ENCODE peak calls at places on chromosomes 12 and 14, in nine cellular contexts. Y is tibial artery; P is OCI-LY7; M is CD8-positive, alpha-beta T cell; H is ovary; W is IMR-90; K is hepatocyte; B is HepG2; Q is astrocyte. C is an unnamed sample.

GRCh38 chr12:20513189-20513588 is 144.9 kb downstream of the PDE3A start:
- DNase-seq in Y (no peak), P (no peak), M (no peak), H (no peak), W (no peak), K (no peak), B (no peak), Q (no peak), C (no peak)

GRCh38 chr12:68565391-68565903 is 45.3 kb upstream of the RAP1B start:
- DNase-seq in Y (no peak), P (no peak), M (no peak), H (no peak), W (peak; percentile 88), K (peak; percentile 44), B (no peak), Q (peak; percentile 92), C (no peak)

GRCh38 chr12:86226481-86226880 is 29.7 kb downstream of the MGAT4C start:
- DNase-seq in Y (no peak), P (no peak), M (no peak), H (no peak), W (no peak), K (no peak), B (no peak), Q (no peak), C (no peak)

GRCh38 chr14:54175298-54175942 is 218.8 kb upstream of the BMP4 start:
- DNase-seq in Y (peak; percentile 67), P (peak; percentile 65), M (no peak), H (peak; percentile 42), W (peak; percentile 73), K (peak; percentile 88), B (peak; percentile 89), Q (peak; percentile 33), C (no peak)

GRCh38 chr12:29438752-29439408 is 57.9 kb upstream of the ERGIC2 start:
- DNase-seq in Y (no peak), P (no peak), M (no peak), H (no peak), W (no peak), K (no peak), B (no peak), Q (no peak), C (no peak)

GRCh38 chr12:78712834-78713455 is 151.6 kb upstream of the SYT1 start:
- DNase-seq in Y (no peak), P (no peak), M (no peak), H (no peak), W (no peak), K (no peak), B (no peak), Q (no peak), C (no peak)

GRCh38 chr14:91870001-91870400 is 2.7 kb upstream of the TC2N start:
- DNase-seq in Y (no peak), P (no peak), M (peak; percentile 61), H (no peak), W (no peak), K (no peak), B (peak; percentile 5), Q (no peak), C (no peak)

GRCh38 chr12:113403435-113404415 is at the start of gene SDS:
- DNase-seq in Y (peak; percentile 73), P (no peak), M (no peak), H (peak; percentile 75), W (peak; percentile 24), K (peak; percentile 61), B (no peak), Q (peak; percentile 48), C (peak; percentile 62)

GRCh38 chr12:122946690-122947271 is 19.5 kb downstream of the ABCB9 start:
- DNase-seq in Y (peak; percentile 96), P (peak; percentile 29), M (peak; percentile 61), H (peak; percentile 54), W (peak; percentile 100), K (peak; percentile 90), B (peak; percentile 85), Q (peak; percentile 99), C (peak; percentile 40)

DNA sequence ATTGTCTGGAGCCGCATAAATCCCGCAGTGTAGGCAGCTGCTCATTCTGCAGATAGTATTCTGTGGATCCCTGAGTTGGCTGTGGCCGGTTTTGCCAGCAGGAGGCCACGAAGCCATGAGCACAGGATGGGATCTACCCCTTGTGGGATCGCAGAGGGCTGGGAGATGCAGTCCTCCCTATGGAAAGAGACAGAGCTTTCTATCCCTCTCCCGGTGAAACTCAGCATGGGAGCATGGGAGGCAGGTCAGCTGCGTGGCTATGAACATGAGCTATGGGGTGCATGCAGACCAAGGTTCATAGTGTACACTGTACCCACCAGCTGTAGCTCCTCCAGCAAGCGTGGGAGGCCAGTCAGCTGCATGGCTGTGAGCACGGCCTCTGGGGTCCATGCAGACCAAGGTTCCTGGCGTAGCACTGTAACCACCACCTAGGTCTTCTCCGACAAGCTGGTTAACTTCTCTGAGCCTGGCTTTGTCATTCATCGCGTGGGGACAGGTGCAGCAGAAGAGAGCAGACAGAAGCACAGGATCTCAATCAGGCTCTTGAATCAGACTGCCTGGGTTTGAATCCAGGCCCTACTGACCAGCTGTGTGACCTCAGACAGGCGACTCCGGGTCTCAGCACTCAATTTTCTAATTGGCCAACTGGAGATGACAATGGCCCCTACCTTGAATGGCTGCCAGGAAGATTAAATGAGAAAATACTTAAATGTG is 5.9 kb downstream of the BDKRB1 start:
- DNase-seq in Y (no peak), P (no peak), M (no peak), H (no peak), W (peak; percentile 26), K (no peak), B (no peak), Q (no peak), C (peak; percentile 18)
- TF ChIP-seq CTCF in Y (no peak), P (no peak), M (no peak), H (no peak), W (peak; percentile 8), K (no peak), B (peak; percentile 10), Q (no peak), C (no peak)

GRCh38 chr14:64958201-64958600 is 13.9 kb downstream of the RAB15 start:
- DNase-seq in Y (no peak), P (no peak), M (no peak), H (no peak), W (no peak), K (no peak), B (no peak), Q (no peak), C (no peak)

GRCh38 chr14:64955297-64955696 is 12.8 kb upstream of the GPX2 start:
- DNase-seq in Y (peak; percentile 60), P (no peak), M (no peak), H (no peak), W (no peak), K (peak; percentile 48), B (no peak), Q (no peak), C (no peak)

GRCh38 chr14:64960762-64961276 is 11.3 kb downstream of the RAB15 start:
- DNase-seq in Y (no peak), P (no peak), M (no peak), H (no peak), W (no peak), K (no peak), B (no peak), Q (no peak), C (peak; percentile 42)

GRCh38 chr14:64956697-64957412 is 14.3 kb upstream of the GPX2 start:
- DNase-seq in Y (peak; percentile 37), P (no peak), M (no peak), H (no peak), W (no peak), K (no peak), B (no peak), Q (no peak), C (no peak)

GRCh38 chr14:64958743-64959142 is 13.4 kb downstream of the RAB15 start:
- DNase-seq in Y (no peak), P (no peak), M (no peak), H (no peak), W (no peak), K (no peak), B (no peak), Q (no peak), C (no peak)
- H3K27ac ChIP-seq in Y (no peak overlapping the region), P (no peak overlapping the region), M (no peak overlapping the region), H (no peak overlapping the region), W (no peak overlapping the region), K (no peak overlapping the region), B (no peak overlapping the region), Q (no peak overlapping the region), C (no peak overlapping the region)

GRCh38 chr14:75430526-75430925 is 2.7 kb downstream of the JDP2 start:
- DNase-seq in Y (peak; percentile 79), P (peak; percentile 29), M (no peak), H (peak; percentile 66), W (peak; percentile 58), K (peak; percentile 53), B (no peak), Q (peak; percentile 38), C (no peak)

GRCh38 chr14:75432406-75432805 is 4.6 kb downstream of the JDP2 start:
- DNase-seq in Y (no peak), P (no peak), M (no peak), H (no peak), W (no peak), K (no peak), B (no peak), Q (no peak), C (no peak)

GRCh38 chr14:75431827-75432226 is 4.0 kb downstream of the JDP2 start:
- DNase-seq in Y (no peak), P (no peak), M (no peak), H (no peak), W (no peak), K (no peak), B (no peak), Q (no peak), C (no peak)

GRCh38 chr14:75430106-75430505 is 2.3 kb downstream of the JDP2 start:
- DNase-seq in Y (peak; percentile 82), P (no peak), M (no peak), H (peak; percentile 41), W (peak; percentile 59), K (peak; percentile 47), B (no peak), Q (no peak), C (no peak)

GRCh38 chr14:75431011-75431410 is 3.2 kb downstream of the JDP2 start:
- DNase-seq in Y (no peak), P (no peak), M (no peak), H (no peak), W (no peak), K (no peak), B (no peak), Q (no peak), C (no peak)
- H3K4me1 ChIP-seq in Y (peaks cover 35% of the 10 kb centered on the region), P (peaks cover 66% of the 10 kb centered on the region), M (peaks cover 12% of the 10 kb centered on the region), H (peaks cover 8% of the 10 kb centered on the region), W (peaks cover 29% of the 10 kb centered on the region), K (peaks cover 53% of the 10 kb centered on the region), B (peaks cover 32% of the 10 kb centered on the region), Q (peaks cover 19% of the 10 kb centered on the region), C (peaks cover 22% of the 10 kb centered on the region)

DNA sequence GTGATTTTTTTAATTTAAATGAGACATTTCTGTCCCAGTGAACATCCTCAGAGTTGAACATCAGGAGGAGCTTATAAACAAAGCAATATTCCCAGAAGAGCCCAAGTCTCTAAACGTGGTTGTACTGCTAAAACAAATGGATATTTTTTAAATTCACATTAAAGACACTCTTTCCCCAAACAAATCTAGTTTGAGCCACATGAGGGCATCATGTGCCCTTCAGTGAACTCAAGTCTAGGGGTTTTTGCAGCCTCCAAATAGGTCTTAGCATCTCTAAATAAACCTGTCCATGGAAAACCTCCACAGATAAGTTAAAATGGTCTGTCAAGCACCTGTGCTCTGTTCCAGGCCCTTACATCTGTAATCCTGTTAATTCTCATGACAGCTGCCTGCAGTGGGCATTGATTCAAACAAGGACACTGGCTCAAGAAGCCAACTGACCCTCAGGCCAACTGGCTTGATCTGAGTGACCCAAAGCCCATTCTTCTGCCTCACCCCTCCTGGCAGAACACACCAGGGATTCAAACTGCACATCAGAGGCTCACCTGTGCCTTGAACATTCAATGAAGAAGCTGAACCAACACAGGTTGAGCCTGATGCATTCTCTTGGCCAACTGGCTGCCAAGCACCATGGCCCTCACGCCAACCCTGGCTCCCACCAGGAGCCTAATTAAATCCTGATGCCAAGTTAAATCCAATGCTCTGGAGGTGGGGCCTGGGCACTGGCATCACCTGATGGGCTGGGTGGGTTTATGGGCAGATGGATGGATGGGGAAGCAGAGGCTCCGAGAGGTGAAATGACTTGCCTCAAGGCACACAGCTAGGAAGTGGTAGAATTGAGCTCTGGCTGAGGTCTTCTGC is 8.6 kb downstream of the ISCU start:
- DNase-seq in Y (peak; percentile 55), P (peak; percentile 75), M (no peak), H (no peak), W (peak; percentile 67), K (no peak), B (peak; percentile 12), Q (no peak), C (no peak)
- TF ChIP-seq CTCF in Y (peak; percentile 34), P (peak; percentile 76), M (no peak), H (no peak), W (peak; percentile 66), K (peak; percentile 55), B (peak; percentile 45), Q (peak; percentile 49), C (no peak)

C was measured in pancreas.